ENCODE peak calls at places on chromosome 20, in four cellular contexts. Y is spleen, V is gastrocnemius medialis, W is body of pancreas. K is an unnamed sample.
A peak's percentile ranks its signal among the peaks of the same experiment; 100 is the strongest.

GRCh38 chr20:63855363-63856110 is 5.8 kb upstream of the ABHD16B start:
- DNase-seq in Y (peak; percentile 76), V (no peak), W (no peak), K (no peak)

GRCh38 chr20:64142546-64142945 is 21.7 kb upstream of the MYT1 start:
- DNase-seq in Y (peak; percentile 32), V (no peak), W (no peak), K (no peak)

GRCh38 chr20:19008497-19008896 is 194.9 kb downstream of the SCP2D1 start:
- DNase-seq in Y (no peak), V (no peak), W (no peak), K (no peak)

GRCh38 chr20:62390306-62391164 is 3.6 kb downstream of the RPS21 start:
- DNase-seq in Y (no peak), V (no peak), W (no peak), K (no peak)

GRCh38 chr20:49303211-49303610 is 25.4 kb upstream of the ZNFX1 start:
- DNase-seq in Y (no peak), V (no peak), W (no peak), K (no peak)

GRCh38 chr20:63071541-63072181 is 64.9 kb upstream of the BHLHE23 start:
- DNase-seq in Y (peak; percentile 51), V (no peak), W (no peak), K (no peak)

GRCh38 chr20:36214684-36215256 is 21.5 kb upstream of the AAR2 start:
- DNase-seq in Y (peak; percentile 47), V (no peak), W (no peak), K (peak; percentile 57)

GRCh38 chr20:50094522-50094921 is 18.4 kb downstream of the UBE2V1 start:
- DNase-seq in Y (no peak), V (no peak), W (no peak), K (no peak)

DNA sequence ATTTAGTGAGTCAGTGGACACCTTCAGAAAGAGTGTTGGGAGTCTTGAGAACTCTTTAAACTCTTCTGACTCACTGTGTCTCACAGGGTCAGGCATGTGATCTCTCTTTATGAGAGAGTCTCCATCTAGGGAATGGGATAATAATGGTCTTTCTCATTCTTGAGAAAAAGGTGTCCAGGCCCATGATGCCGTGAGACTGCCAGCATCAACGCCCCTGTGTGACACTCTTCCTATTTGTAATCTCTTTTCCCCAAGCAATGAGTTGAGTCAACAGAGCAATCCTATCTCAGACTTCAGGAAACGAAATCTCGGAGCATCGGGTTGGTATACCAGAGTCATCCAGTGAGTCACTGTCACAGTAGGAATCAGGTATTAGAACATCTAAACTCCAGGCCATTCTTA is 82.3 kb upstream of the BMP2 start:
- DNase-seq in Y (no peak), V (no peak), W (no peak), K (no peak)
- H3K27ac ChIP-seq in Y (no peak overlapping the region), V (no peak overlapping the region), W (no peak overlapping the region), K (no peak overlapping the region)

DNA sequence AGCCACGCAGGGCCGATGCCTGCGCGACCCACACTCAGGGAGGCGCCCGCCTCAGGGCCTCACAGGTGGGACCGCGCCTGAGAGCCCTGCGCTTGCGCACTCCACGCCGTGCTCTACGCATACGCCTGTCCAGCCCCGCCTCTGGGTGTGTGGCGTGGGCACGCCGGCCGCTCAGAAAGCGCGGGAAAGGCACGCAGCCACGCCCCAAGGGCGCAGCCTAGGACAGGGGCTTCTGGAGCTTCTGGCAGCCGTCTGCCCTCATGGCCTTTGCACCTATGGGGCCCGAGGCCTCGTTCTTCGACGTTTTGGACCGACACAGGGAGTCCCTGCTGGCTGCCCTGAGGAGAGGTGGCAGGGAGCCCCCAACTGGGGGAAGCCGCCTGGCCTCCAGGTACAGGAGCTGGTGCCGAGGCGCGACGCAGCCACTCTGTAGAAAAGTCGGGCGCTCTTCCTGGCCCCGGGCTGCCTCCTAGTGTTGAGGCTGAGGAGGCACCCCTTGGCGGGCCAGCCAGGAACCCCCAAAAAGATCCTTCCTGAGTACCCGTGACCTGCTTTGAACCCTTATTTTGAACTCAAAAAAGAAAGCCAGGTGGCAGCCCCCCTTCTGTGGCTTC is at the start of gene SPO11:
- DNase-seq in Y (no peak), V (no peak), W (peak; percentile 36), K (peak; percentile 81)
- TF ChIP-seq CTCF in Y (no peak), V (no peak), W (no peak), K (peak; percentile 95)

GRCh38 chr20:14619411-14619810 is 282.0 kb upstream of the FLRT3 start:
- DNase-seq in Y (no peak), V (no peak), W (no peak), K (no peak)
- H3K9me3 ChIP-seq in Y (no peaks in the 10 kb centered on the region), V (no peaks in the 10 kb centered on the region), W (no peaks in the 10 kb centered on the region), K (no peaks in the 10 kb centered on the region)

DNA sequence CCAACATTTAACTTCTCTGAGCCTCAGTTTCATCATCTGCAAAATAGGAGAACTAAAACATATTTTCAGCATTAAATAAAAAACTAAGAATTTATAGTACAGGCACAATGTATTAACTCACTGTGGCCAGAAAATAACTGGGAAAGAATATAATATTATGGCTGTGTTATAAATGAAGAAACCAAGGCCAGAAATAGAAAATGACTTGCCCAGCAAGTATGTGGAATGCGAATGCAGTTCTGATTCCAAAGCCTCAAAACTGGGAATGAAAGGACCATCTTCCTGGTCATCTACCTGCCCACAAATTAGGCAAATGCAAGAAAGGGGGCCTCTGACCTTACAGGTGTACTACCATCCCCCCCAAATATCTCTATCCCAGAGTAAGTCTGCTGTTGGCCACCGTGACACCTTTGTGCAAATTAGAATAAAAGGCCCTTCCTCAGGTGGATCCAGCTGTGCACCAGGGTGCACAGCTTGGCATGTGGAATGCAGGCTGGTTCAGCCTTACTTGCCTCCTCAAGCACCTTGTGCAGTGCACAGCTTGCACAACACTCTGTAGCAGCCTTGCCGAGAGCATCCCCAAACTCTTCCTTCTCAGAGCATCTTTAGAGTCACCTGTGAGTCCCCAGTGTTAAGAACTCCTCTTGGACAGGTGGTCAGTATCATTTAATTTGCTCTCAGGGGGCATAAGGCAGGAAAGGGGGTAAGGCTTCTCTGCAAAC is 4.4 kb downstream of the SLC13A3 start:
- DNase-seq in Y (no peak), V (no peak), W (no peak), K (no peak)
- H3K27ac ChIP-seq in Y (no peak overlapping the region), V (no peak overlapping the region), W (no peak overlapping the region), K (no peak overlapping the region)

DNA sequence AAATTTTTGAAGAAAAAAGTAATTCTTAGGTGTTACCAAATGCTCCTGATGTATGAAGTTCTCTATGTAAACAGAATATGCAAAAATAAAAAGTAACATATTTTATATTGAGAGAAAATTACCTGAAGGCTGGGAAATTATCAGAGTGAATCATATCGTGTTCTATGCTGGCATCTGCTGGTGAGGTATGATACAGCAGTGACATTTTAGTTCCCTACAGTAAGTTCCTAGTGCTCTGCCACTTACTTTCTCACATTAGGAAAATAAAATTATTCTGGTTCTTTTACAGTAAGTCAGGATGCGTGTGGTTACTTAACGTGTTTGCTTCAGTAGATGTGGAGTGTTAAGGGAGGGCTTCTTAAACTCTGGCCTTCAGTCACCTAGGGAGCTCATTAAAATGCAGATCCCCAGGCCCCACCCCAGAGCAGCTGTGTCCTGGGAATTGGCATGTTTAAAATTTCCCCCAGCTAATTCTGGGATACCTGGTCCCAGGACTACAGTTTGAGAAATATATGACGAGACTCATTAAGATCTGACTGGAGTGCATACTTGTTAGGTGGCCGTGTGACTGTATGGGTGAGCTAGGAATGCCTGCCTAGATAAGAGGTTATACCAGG is 3.2 kb downstream of the ACTR5 start:
- DNase-seq in Y (no peak), V (no peak), W (peak; percentile 28), K (peak; percentile 57)
- TF ChIP-seq CTCF in Y (peak; percentile 40), V (peak; percentile 43), W (peak; percentile 48), K (peak; percentile 92)

GRCh38 chr20:51219544-51219943 is 196.6 kb upstream of the KCNG1 start:
- DNase-seq in Y (no peak), V (no peak), W (no peak), K (no peak)
- H3K9me3 ChIP-seq in Y (peaks cover 12% of the 10 kb centered on the region), V (no peaks in the 10 kb centered on the region), W (no peaks in the 10 kb centered on the region), K (no peaks in the 10 kb centered on the region)

K was measured in OCI-LY7.